ENCODE peak calls at places on chromosomes 4 and X, in four cellular contexts. One of them, this sample, is unnamed.

GRCh38 chrX:110056419-110056818 is 53.5 kb downstream of the TMEM164 start:
- DNase-seq in GM03348: no peak
- DNase-seq in heart right ventricle: no peak
- DNase-seq in NCI-H1105 treated with DMSO at 0.1 percent for 48 hours: no peak
- DNase-seq in this sample: no peak

GRCh38 chr4:103773691-103774231 is 54.0 kb upstream of the TACR3 start:
- DNase-seq in GM03348: no peak
- DNase-seq in heart right ventricle: no peak
- DNase-seq in NCI-H1105 treated with DMSO at 0.1 percent for 48 hours: no peak
- DNase-seq in this sample: no peak

GRCh38 chr4:148442830-148443549 is 776 bp upstream of the NR3C2 start:
- DNase-seq in GM03348: peak
- DNase-seq in heart right ventricle: peak
- DNase-seq in NCI-H1105 treated with DMSO at 0.1 percent for 48 hours: no peak
- DNase-seq in this sample: no peak

GRCh38 chr4:20248155-20248558 is 3.5 kb upstream of the SLIT2 start:
- DNase-seq in GM03348: peak
- DNase-seq in heart right ventricle: no peak
- DNase-seq in NCI-H1105 treated with DMSO at 0.1 percent for 48 hours: peak
- DNase-seq in this sample: peak

GRCh38 chr4:105107105-105107856 is 39.4 kb upstream of the TET2 start:
- DNase-seq in GM03348: no peak
- DNase-seq in heart right ventricle: no peak
- DNase-seq in NCI-H1105 treated with DMSO at 0.1 percent for 48 hours: no peak
- DNase-seq in this sample: no peak

GRCh38 chrX:781216-782211 is 150.9 kb downstream of the SHOX start:
- DNase-seq in GM03348: no peak
- DNase-seq in heart right ventricle: no peak
- DNase-seq in NCI-H1105 treated with DMSO at 0.1 percent for 48 hours: no peak
- DNase-seq in this sample: no peak

GRCh38 chr4:16496501-16496900 is 270.2 kb upstream of the TAPT1 start:
- DNase-seq in GM03348: peak
- DNase-seq in heart right ventricle: no peak
- DNase-seq in NCI-H1105 treated with DMSO at 0.1 percent for 48 hours: no peak
- DNase-seq in this sample: peak

GRCh38 chrX:41733939-41734338 is 10.0 kb downstream of the GPR82 start:
- DNase-seq in GM03348: no peak
- DNase-seq in heart right ventricle: no peak
- DNase-seq in NCI-H1105 treated with DMSO at 0.1 percent for 48 hours: no peak
- DNase-seq in this sample: no peak

GRCh38 chrX:124209792-124210576 is 122.5 kb upstream of the TEX13D start:
- DNase-seq in GM03348: no peak
- DNase-seq in heart right ventricle: no peak
- DNase-seq in NCI-H1105 treated with DMSO at 0.1 percent for 48 hours: no peak
- DNase-seq in this sample: no peak

GRCh38 chr4:153142700-153143438 is 61.4 kb upstream of the TRIM2 start:
- DNase-seq in GM03348: peak
- DNase-seq in heart right ventricle: peak
- DNase-seq in NCI-H1105 treated with DMSO at 0.1 percent for 48 hours: peak
- DNase-seq in this sample: peak